ENCODE peak calls at places on chromosomes 3 and 15, in five cellular contexts. Y, C, U, M and R are unnamed samples.

GRCh38 chr3:38608086-38608775 is 41.3 kb downstream of the SCN5A start:
- DNase-seq in Y (no peak), C (no peak), U (no peak), M (no peak), R (no peak)

GRCh38 chr3:187196573-187197094 is 652 bp upstream of the RTP1 start:
- DNase-seq in Y (no peak), C (no peak), U (peak; percentile 98), M (no peak), R (no peak)

GRCh38 chr3:70308760-70309159 is 3.7 kb downstream of the MDFIC2 start:
- DNase-seq in Y (peak; percentile 12), C (peak; percentile 0), U (peak; percentile 13), M (no peak), R (peak; percentile 12)

GRCh38 chr3:156788846-156789245 is 37.3 kb upstream of the LEKR1 start:
- DNase-seq in Y (no peak), C (no peak), U (no peak), M (no peak), R (peak; percentile 26)

GRCh38 chr3:135514064-135514455 is 451.5 kb upstream of the PPP2R3A start:
- DNase-seq in Y (no peak), C (no peak), U (no peak), M (no peak), R (peak; percentile 11)

GRCh38 chr3:195580733-195581443 is 2.9 kb downstream of the APOD start:
- DNase-seq in Y (peak; percentile 38), C (peak; percentile 36), U (peak; percentile 46), M (no peak), R (peak; percentile 68)

GRCh38 chr3:120481056-120481455 is 30.3 kb upstream of the FSTL1 start:
- DNase-seq in Y (no peak), C (no peak), U (no peak), M (no peak), R (no peak)

GRCh38 chr15:94327356-94327936 is 96.1 kb downstream of the MCTP2 start:
- DNase-seq in Y (peak; percentile 51), C (peak; percentile 47), U (peak; percentile 59), M (no peak), R (peak; percentile 47)

GRCh38 chr15:22888120-22888859 is 49.8 kb downstream of the NIPA2 start:
- DNase-seq in Y (peak; percentile 94), C (peak; percentile 93), U (peak; percentile 90), M (no peak), R (peak; percentile 95)

GRCh38 chr3:163809540-163809993 is 1268.7 kb downstream of the SI start:
- DNase-seq in Y (no peak), C (no peak), U (no peak), M (no peak), R (no peak)

GRCh38 chr15:66945842-66946241 is 119.6 kb upstream of the SMAD3 start:
- DNase-seq in Y (no peak), C (no peak), U (no peak), M (no peak), R (no peak)

GRCh38 chr15:39495871-39496459 is 84.9 kb upstream of the THBS1 start:
- DNase-seq in Y (peak; percentile 64), C (peak; percentile 68), U (peak; percentile 59), M (no peak), R (peak; percentile 48)

GRCh38 chr3:134002326-134002725 is 27.4 kb downstream of the SLCO2A1 start:
- DNase-seq in Y (peak; percentile 14), C (peak; percentile 59), U (peak; percentile 14), M (no peak), R (peak; percentile 53)

GRCh38 chr15:77738441-77739437 is 106.0 kb upstream of the LINGO1 start:
- DNase-seq in Y (no peak), C (no peak), U (no peak), M (peak; percentile 67), R (no peak)

GRCh38 chr3:197908957-197909701 is 40.9 kb upstream of the RPL35A start:
- DNase-seq in Y (no peak), C (no peak), U (peak; percentile 31), M (no peak), R (peak; percentile 26)

GRCh38 chr3:138493804-138494606 is 59.6 kb downstream of the ESYT3 start:
- DNase-seq in Y (peak; percentile 70), C (peak; percentile 64), U (peak; percentile 75), M (no peak), R (peak; percentile 80)

GRCh38 chr15:37101634-37102314 is 1.4 kb upstream of the MEIS2 start:
- DNase-seq in Y (peak; percentile 92), C (peak; percentile 90), U (peak; percentile 53), M (peak; percentile 87), R (peak; percentile 90)

GRCh38 chr3:46423588-46423987 is 16.5 kb downstream of the CCRL2 start:
- DNase-seq in Y (no peak), C (no peak), U (peak; percentile 92), M (no peak), R (peak; percentile 45)

GRCh38 chr15:51908312-51908711 is 63.3 kb downstream of the LEO1 start:
- DNase-seq in Y (no peak), C (no peak), U (peak; percentile 19), M (no peak), R (no peak)

GRCh38 chr3:188594137-188594536 is 440.2 kb downstream of the LPP start:
- DNase-seq in Y (peak; percentile 90), C (peak; percentile 93), U (peak; percentile 73), M (no peak), R (peak; percentile 97)

GRCh38 chr3:177037241-177037640 is 160.0 kb downstream of the TBL1XR1 start:
- DNase-seq in Y (peak; percentile 40), C (no peak), U (peak; percentile 62), M (no peak), R (no peak)

GRCh38 chr15:71526061-71526460 is 284.3 kb upstream of the NR2E3 start:
- DNase-seq in Y (peak; percentile 15), C (peak; percentile 27), U (no peak), M (no peak), R (peak; percentile 67)

GRCh38 chr3:171566803-171567422 is 106.7 kb upstream of the TNIK start:
- DNase-seq in Y (peak; percentile 54), C (peak; percentile 61), U (peak; percentile 56), M (no peak), R (peak; percentile 67)

GRCh38 chr3:45597166-45597565 is 2.6 kb downstream of the LIMD1 start:
- DNase-seq in Y (peak; percentile 48), C (peak; percentile 51), U (peak; percentile 17), M (no peak), R (peak; percentile 76)

GRCh38 chr3:38164136-38164965 is 986 bp upstream of the OXSR1 start:
- DNase-seq in Y (no peak), C (no peak), U (no peak), M (no peak), R (no peak)

GRCh38 chr3:148077318-148077923 is 620.3 kb upstream of the AGTR1 start:
- DNase-seq in Y (peak; percentile 39), C (peak; percentile 49), U (peak; percentile 34), M (no peak), R (peak; percentile 52)

GRCh38 chr15:72176155-72176554 is 21.4 kb downstream of the GRAMD2A start:
- DNase-seq in Y (no peak), C (no peak), U (no peak), M (no peak), R (peak; percentile 48)

GRCh38 chr3:46127503-46127902 is 80.6 kb downstream of the CCR1 start:
- DNase-seq in Y (peak; percentile 93), C (peak; percentile 87), U (peak; percentile 81), M (no peak), R (peak; percentile 84)

GRCh38 chr3:41169038-41169437 is 30.3 kb upstream of the CTNNB1 start:
- DNase-seq in Y (peak; percentile 50), C (peak; percentile 45), U (peak; percentile 24), M (no peak), R (peak; percentile 32)

GRCh38 chr15:40964634-40965033 is 11.4 kb downstream of the CHAC1 start:
- DNase-seq in Y (no peak), C (no peak), U (no peak), M (no peak), R (no peak)

GRCh38 chr15:40968290-40969085 is 15.2 kb downstream of the CHAC1 start:
- DNase-seq in Y (no peak), C (no peak), U (no peak), M (no peak), R (no peak)

GRCh38 chr15:40964006-40964405 is 10.7 kb downstream of the CHAC1 start:
- DNase-seq in Y (no peak), C (no peak), U (no peak), M (no peak), R (no peak)

GRCh38 chr15:40974921-40975320 is 21.6 kb downstream of the CHAC1 start:
- DNase-seq in Y (peak; percentile 40), C (no peak), U (no peak), M (no peak), R (no peak)

DNA sequence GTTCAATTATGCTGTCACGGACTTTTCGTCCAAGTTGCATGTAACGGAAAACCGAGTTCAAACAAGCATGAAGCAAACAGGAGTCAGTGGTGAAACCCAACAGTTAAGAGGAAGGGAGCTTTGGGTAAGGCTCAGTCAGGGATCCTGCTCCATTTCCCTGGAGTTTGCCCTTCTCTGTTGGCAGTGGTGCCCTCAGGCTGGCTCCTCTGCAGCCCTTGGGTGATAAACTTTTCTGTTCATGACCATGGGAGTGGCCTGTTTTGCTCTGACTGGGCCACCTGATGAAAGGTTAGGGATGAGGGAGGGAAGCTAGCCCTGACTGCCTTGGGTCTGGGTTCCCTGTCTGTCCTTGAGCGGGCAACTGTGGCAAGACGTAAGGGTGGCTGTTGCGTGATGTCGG is 16.1 kb downstream of the CHAC1 start:
- DNase-seq in Y (no peak), C (no peak), U (no peak), M (no peak), R (no peak)
- H3K4me3 ChIP-seq in Y (no peak overlapping the region), C (no peak overlapping the region), U (no peak overlapping the region), M (no peak overlapping the region), R (no peak overlapping the region)

GRCh38 chr3:65436580-65436979 is 602.1 kb downstream of the MAGI1 start:
- DNase-seq in Y (peak; percentile 13), C (peak; percentile 10), U (no peak), M (no peak), R (no peak)
- TF ChIP-seq CTCF in Y (peak; percentile 33), C (peak; percentile 30), U (peak; percentile 24), M (peak; percentile 55), R (peak; percentile 25)

GRCh38 chr3:131917006-131917405 is 117.8 kb downstream of the CPNE4 start:
- DNase-seq in Y (no peak), C (no peak), U (peak; percentile 41), M (no peak), R (no peak)

GRCh38 chr3:131922356-131922755 is 112.5 kb downstream of the CPNE4 start:
- DNase-seq in Y (no peak), C (no peak), U (no peak), M (no peak), R (no peak)
- H3K4me3 ChIP-seq in Y (no peak overlapping the region), C (no peak overlapping the region), U (no peak overlapping the region), M (no peak overlapping the region), R (no peak overlapping the region)

GRCh38 chr3:32844914-32845313 is 27.1 kb downstream of the TRIM71 start:
- DNase-seq in Y (no peak), C (no peak), U (no peak), M (no peak), R (no peak)
- TF ChIP-seq CTCF in Y (no peak), C (no peak), U (no peak), M (no peak), R (no peak)